ENCODE peak calls at places on chromosomes 16 and 17, in six cellular contexts. Z is HepG2, U is SK-N-SH, P is GM12892, R is H1, S is K562. Q is an unnamed sample.

GRCh38 chr16:11025120-11025531 is 80.8 kb downstream of the CLEC16A start:
- DNase-seq in Z (no peak), U (no peak), P (peak), R (no peak), S (no peak), Q (peak)

GRCh38 chr16:89446136-89446974 is 44.0 kb downstream of the ANKRD11 start:
- DNase-seq in Z (no peak), U (no peak), P (no peak), R (no peak), S (no peak), Q (no peak)

GRCh38 chr16:3691778-3692177 is 25.5 kb downstream of the TRAP1 start:
- DNase-seq in Z (no peak), U (no peak), P (no peak), R (no peak), S (no peak), Q (no peak)

GRCh38 chr16:64321881-64322280 is 800.0 kb downstream of the CDH11 start:
- DNase-seq in Z (no peak), U (no peak), P (no peak), R (no peak), S (no peak), Q (no peak)

GRCh38 chr16:12507366-12507765 is 296.3 kb downstream of the CPPED1 start:
- DNase-seq in Z (no peak), U (no peak), P (no peak), R (no peak), S (no peak), Q (no peak)

GRCh38 chr17:73667184-73667959 is 23.1 kb upstream of the SDK2 start:
- DNase-seq in Z (no peak), U (peak), P (no peak), R (no peak), S (no peak), Q (no peak)

GRCh38 chr17:82985973-82986372 is 93.4 kb upstream of the METRNL start:
- DNase-seq in Z (no peak), U (peak), P (no peak), R (no peak), S (no peak), Q (peak)

GRCh38 chr17:3739422-3740124 is 15.9 kb downstream of the HASPIN start:
- DNase-seq in Z (no peak), U (no peak), P (no peak), R (no peak), S (no peak), Q (no peak)

GRCh38 chr16:1771072-1771863 is at the start of gene NME3:
- DNase-seq in Z (peak), U (peak), P (peak), R (peak), S (peak), Q (peak)

GRCh38 chr16:15607700-15608396 is 35.1 kb downstream of the MARF1 start:
- DNase-seq in Z (peak), U (no peak), P (no peak), R (no peak), S (no peak), Q (no peak)

GRCh38 chr17:63132509-63132911 is 166.5 kb downstream of the TANC2 start:
- DNase-seq in Z (no peak), U (no peak), P (no peak), R (no peak), S (no peak), Q (no peak)

GRCh38 chr17:49515196-49515770 is 20.2 kb downstream of the NGFR start:
- DNase-seq in Z (peak), U (peak), P (peak), R (peak), S (peak), Q (peak)

GRCh38 chr16:83802135-83802534 is 5.6 kb upstream of the HSBP1 start:
- DNase-seq in Z (no peak), U (no peak), P (no peak), R (no peak), S (no peak), Q (peak)

GRCh38 chr16:85392756-85393673 is 220.1 kb upstream of the GSE1 start:
- DNase-seq in Z (no peak), U (no peak), P (no peak), R (peak), S (no peak), Q (no peak)

GRCh38 chr16:85395207-85395912 is 217.8 kb upstream of the GSE1 start:
- DNase-seq in Z (peak), U (peak), P (no peak), R (peak), S (peak), Q (peak)

GRCh38 chr16:85391769-85392583 is 221.1 kb upstream of the GSE1 start:
- DNase-seq in Z (no peak), U (no peak), P (no peak), R (peak), S (no peak), Q (no peak)

GRCh38 chr16:85394511-85395206 is 218.5 kb upstream of the GSE1 start:
- DNase-seq in Z (no peak), U (no peak), P (no peak), R (peak), S (no peak), Q (no peak)

GRCh38 chr16:85393674-85394510 is 219.2 kb upstream of the GSE1 start:
- DNase-seq in Z (no peak), U (peak), P (peak), R (peak), S (peak), Q (peak)
- TF ChIP-seq TAF1 in Z (no peak), U (no peak), P (no peak), R (no peak), S (no peak), Q (no peak)

GRCh38 chr17:32590974-32591373 is 104.2 kb downstream of the CDK5R1 start:
- DNase-seq in Z (no peak), U (no peak), P (no peak), R (no peak), S (no peak), Q (no peak)
- TF ChIP-seq TAF1 in Z (no peak), U (no peak), P (no peak), R (no peak), S (no peak), Q (no peak)

GRCh38 chr17:27539794-27540193 is 83.5 kb downstream of the KSR1 start:
- DNase-seq in Z (no peak), U (no peak), P (no peak), R (no peak), S (no peak), Q (no peak)

GRCh38 chr17:27542841-27543463 is 86.7 kb downstream of the KSR1 start:
- DNase-seq in Z (peak), U (no peak), P (no peak), R (no peak), S (no peak), Q (no peak)

GRCh38 chr17:27543464-27543856 is 87.2 kb downstream of the KSR1 start:
- DNase-seq in Z (no peak), U (no peak), P (no peak), R (no peak), S (no peak), Q (no peak)

GRCh38 chr17:27540300-27541105 is 84.3 kb downstream of the KSR1 start:
- DNase-seq in Z (peak), U (no peak), P (no peak), R (no peak), S (no peak), Q (no peak)

GRCh38 chr17:27541326-27542023 is 85.2 kb downstream of the KSR1 start:
- DNase-seq in Z (no peak), U (no peak), P (no peak), R (no peak), S (no peak), Q (no peak)
- TF ChIP-seq TAF1 in Z (no peak), U (no peak), P (no peak), R (no peak), S (no peak), Q (no peak)

GRCh38 chr17:16425202-16425601 is 9.8 kb downstream of the TRPV2 start:
- DNase-seq in Z (no peak), U (no peak), P (no peak), R (no peak), S (no peak), Q (no peak)
- TF ChIP-seq TAF1 in Z (no peak), U (no peak), P (no peak), R (no peak), S (no peak), Q (no peak)

GRCh38 chr17:77383613-77384608 is 243.1 kb downstream of the SEC14L1 start:
- DNase-seq in Z (no peak), U (no peak), P (no peak), R (no peak), S (no peak), Q (no peak)
- TF ChIP-seq TAF1 in Z (no peak), U (no peak), P (no peak), R (no peak), S (no peak), Q (no peak)

GRCh38 chr16:88014201-88014781 is 63.1 kb downstream of the BANP start:
- DNase-seq in Z (peak), U (no peak), P (no peak), R (no peak), S (no peak), Q (no peak)
- TF ChIP-seq TAF1 in Z (no peak), U (no peak), P (no peak), R (no peak), S (no peak), Q (no peak)

DNA sequence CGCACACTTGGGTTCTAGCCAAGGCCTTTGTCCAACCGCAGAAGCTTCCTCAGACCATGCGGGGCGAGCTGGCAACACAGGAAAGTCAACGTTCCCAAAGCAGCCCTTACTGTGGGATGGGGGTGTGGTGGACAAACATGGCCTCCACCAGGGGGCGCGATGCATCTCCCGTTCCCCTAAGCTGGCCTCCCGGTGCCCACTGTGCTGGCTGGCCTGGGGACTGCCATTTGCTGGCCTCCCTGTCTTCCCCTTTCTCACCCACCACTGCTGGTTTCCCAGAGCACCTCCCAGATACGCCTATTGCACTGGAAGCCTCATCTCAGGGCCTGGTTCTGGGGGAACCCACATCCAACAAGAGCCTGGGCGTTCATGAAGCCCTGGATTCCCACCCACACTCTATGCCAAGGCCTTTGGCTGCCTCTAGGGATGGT is 145.3 kb downstream of the IRF8 start:
- DNase-seq in Z (peak), U (peak), P (peak), R (peak), S (peak), Q (peak)
- TF ChIP-seq TAF1 in Z (no peak), U (no peak), P (no peak), R (no peak), S (no peak), Q (no peak)

GRCh38 chr17:1485748-1486376 is 6.6 kb downstream of the MYO1C start:
- DNase-seq in Z (no peak), U (peak), P (peak), R (peak), S (peak), Q (peak)
- TF ChIP-seq TAF1 in Z (no peak), U (peak), P (peak), R (peak), S (peak), Q (peak)

GRCh38 chr17:5770556-5771270 is 186.4 kb upstream of the NLRP1 start:
- DNase-seq in Z (no peak), U (no peak), P (no peak), R (peak), S (no peak), Q (no peak)
- TF ChIP-seq TAF1 in Z (no peak), U (no peak), P (no peak), R (no peak), S (no peak), Q (no peak)